ENCODE peak calls at places on chromosome 12, in five cellular contexts. I is cardiac muscle cell; H is PC-3; C is CD8-positive, alpha-beta T cell; U is fibroblast of mammary gland. N is an unnamed sample.

GRCh38 chr12:109291531-109292341 is 17.3 kb downstream of the FOXN4 start:
- DNase-seq in I (peak), H (no peak), C (no peak), U (peak), N (no peak)

GRCh38 chr12:58529897-58530296 is 390.4 kb downstream of the LRIG3 start:
- DNase-seq in I (no peak), H (peak), C (no peak), U (peak), N (no peak)

GRCh38 chr12:92096346-92097136 is 49.1 kb downstream of the BTG1 start:
- DNase-seq in I (no peak), H (peak), C (no peak), U (peak), N (no peak)

GRCh38 chr12:105423237-105423636 is 92.7 kb downstream of the C12orf75 start:
- DNase-seq in I (no peak), H (no peak), C (no peak), U (no peak), N (no peak)

GRCh38 chr12:21169878-21170472 is 39.0 kb downstream of the SLCO1B1 start:
- DNase-seq in I (peak), H (peak), C (no peak), U (peak), N (peak)

GRCh38 chr12:120972870-120973543 is 5.3 kb upstream of the HNF1A start:
- DNase-seq in I (peak), H (no peak), C (no peak), U (no peak), N (no peak)

GRCh38 chr12:127355061-127355820 is 911.7 kb upstream of the TMEM132C start:
- DNase-seq in I (peak), H (peak), C (no peak), U (peak), N (no peak)

GRCh38 chr12:104929926-104930325 is 28.2 kb downstream of the SLC41A2 start:
- DNase-seq in I (no peak), H (no peak), C (no peak), U (peak), N (no peak)

GRCh38 chr12:1189163-1189562 is 198.1 kb downstream of the ERC1 start:
- DNase-seq in I (no peak), H (peak), C (no peak), U (no peak), N (no peak)

GRCh38 chr12:97404549-97404948 is 58.1 kb upstream of the RMST start:
- DNase-seq in I (peak), H (peak), C (no peak), U (peak), N (peak)

GRCh38 chr12:84912191-84913142 is at the start of gene SLC6A15:
- DNase-seq in I (peak), H (no peak), C (no peak), U (peak), N (no peak)

GRCh38 chr12:111767362-111768158 is 827 bp downstream of the ALDH2 start:
- DNase-seq in I (peak), H (no peak), C (no peak), U (peak), N (no peak)

GRCh38 chr12:41988715-41989114 is 156.0 kb downstream of the GXYLT1 start:
- DNase-seq in I (no peak), H (no peak), C (no peak), U (no peak), N (no peak)

GRCh38 chr12:52969828-52970569 is 21.1 kb downstream of the KRT18 start:
- DNase-seq in I (no peak), H (peak), C (no peak), U (no peak), N (no peak)

GRCh38 chr12:2959508-2960431 is 573 bp downstream of the TEAD4 start:
- DNase-seq in I (peak), H (peak), C (no peak), U (peak), N (no peak)

GRCh38 chr12:29730481-29730880 is 53.3 kb downstream of the TMTC1 start:
- DNase-seq in I (no peak), H (no peak), C (no peak), U (no peak), N (no peak)

GRCh38 chr12:116735951-116736599 is 1.8 kb downstream of the SPRING1 start:
- DNase-seq in I (no peak), H (peak), C (no peak), U (no peak), N (no peak)

GRCh38 chr12:120787889-120788288 is 62.3 kb downstream of the ACADS start:
- DNase-seq in I (no peak), H (no peak), C (no peak), U (no peak), N (no peak)

GRCh38 chr12:44381341-44381740 is 494.8 kb downstream of the NELL2 start:
- DNase-seq in I (no peak), H (no peak), C (no peak), U (no peak), N (no peak)

GRCh38 chr12:47770086-47770726 is 2.8 kb upstream of the SLC48A1 start:
- DNase-seq in I (no peak), H (peak), C (no peak), U (peak), N (no peak)

GRCh38 chr12:123367511-123367910 is 2.9 kb upstream of the SBNO1 start:
- DNase-seq in I (no peak), H (no peak), C (no peak), U (peak), N (no peak)

GRCh38 chr12:22598763-22599161 is 26.2 kb upstream of the ETNK1 start:
- DNase-seq in I (no peak), H (peak), C (no peak), U (no peak), N (no peak)

GRCh38 chr12:65335021-65335714 is 56.7 kb downstream of the MSRB3 start:
- DNase-seq in I (no peak), H (peak), C (no peak), U (peak), N (no peak)

GRCh38 chr12:3342051-3342450 is 149.0 kb upstream of the PRMT8 start:
- DNase-seq in I (peak), H (peak), C (no peak), U (peak), N (no peak)

GRCh38 chr12:8612629-8613028 is at the start of gene AICDA:
- DNase-seq in I (no peak), H (no peak), C (no peak), U (no peak), N (no peak)
- H3K4me3 ChIP-seq in I (no peak), H (no peak), C (no peak), U (no peak), N (no peak)

GRCh38 chr12:69515394-69515793 is 45.2 kb downstream of the FRS2 start:
- DNase-seq in I (peak), H (no peak), C (no peak), U (no peak), N (no peak)
- H3K4me3 ChIP-seq in I (no peak), H (no peak), C (no peak), U (no peak), N (no peak)

DNA sequence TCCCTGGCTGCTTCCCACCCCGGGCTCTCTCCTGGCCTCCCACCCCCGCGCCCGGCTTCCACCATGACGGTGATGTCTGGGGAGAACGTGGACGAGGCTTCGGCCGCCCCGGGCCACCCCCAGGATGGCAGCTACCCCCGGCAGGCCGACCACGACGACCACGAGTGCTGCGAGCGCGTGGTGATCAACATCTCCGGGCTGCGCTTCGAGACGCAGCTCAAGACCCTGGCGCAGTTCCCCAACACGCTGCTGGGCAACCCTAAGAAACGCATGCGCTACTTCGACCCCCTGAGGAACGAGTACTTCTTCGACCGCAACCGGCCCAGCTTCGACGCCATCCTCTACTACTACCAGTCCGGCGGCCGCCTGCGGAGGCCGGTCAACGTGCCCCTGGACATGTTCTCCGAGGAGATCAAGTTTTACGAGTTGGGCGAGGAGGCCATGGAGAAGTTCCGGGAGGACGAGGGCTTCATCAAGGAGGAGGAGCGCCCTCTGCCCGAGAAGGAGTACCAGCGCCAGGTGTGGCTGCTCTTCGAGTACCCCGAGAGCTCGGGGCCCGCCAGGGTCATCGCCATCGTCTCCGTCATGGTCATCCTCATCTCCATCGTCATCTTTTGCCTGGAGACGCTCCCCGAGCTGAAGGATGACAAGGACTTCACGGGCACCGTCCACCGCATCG is 1.8 kb downstream of the KCNA1 start:
- DNase-seq in I (no peak), H (no peak), C (no peak), U (no peak), N (no peak)
- H3K4me3 ChIP-seq in I (no peak), H (no peak), C (no peak), U (no peak), N (no peak)

GRCh38 chr12:27331927-27332324 is 710 bp upstream of the BMAL2 start:
- DNase-seq in I (no peak), H (peak), C (no peak), U (peak), N (no peak)
- H3K4me3 ChIP-seq in I (no peak), H (peak), C (no peak), U (peak), N (peak)

GRCh38 chr12:124940143-124940392 is 25.6 kb upstream of the UBC start:
- DNase-seq in I (no peak), H (no peak), C (no peak), U (no peak), N (no peak)

GRCh38 chr12:124938066-124938465 is 23.6 kb upstream of the UBC start:
- DNase-seq in I (no peak), H (peak), C (no peak), U (no peak), N (no peak)

GRCh38 chr12:124940393-124941169 is 26.1 kb upstream of the UBC start:
- DNase-seq in I (peak), H (peak), C (peak), U (peak), N (peak)

GRCh38 chr12:124939428-124940142 is 25.1 kb upstream of the UBC start:
- DNase-seq in I (peak), H (peak), C (peak), U (peak), N (peak)

GRCh38 chr12:124938606-124939427 is 24.4 kb upstream of the UBC start:
- DNase-seq in I (peak), H (peak), C (peak), U (peak), N (no peak)
- H3K4me3 ChIP-seq in I (peak), H (peak), C (peak), U (peak), N (peak)

GRCh38 chr12:131990066-131990979 is 40.6 kb downstream of the EP400 start:
- DNase-seq in I (no peak), H (no peak), C (no peak), U (no peak), N (no peak)
- H3K4me3 ChIP-seq in I (no peak), H (no peak), C (no peak), U (no peak), N (no peak)

DNA sequence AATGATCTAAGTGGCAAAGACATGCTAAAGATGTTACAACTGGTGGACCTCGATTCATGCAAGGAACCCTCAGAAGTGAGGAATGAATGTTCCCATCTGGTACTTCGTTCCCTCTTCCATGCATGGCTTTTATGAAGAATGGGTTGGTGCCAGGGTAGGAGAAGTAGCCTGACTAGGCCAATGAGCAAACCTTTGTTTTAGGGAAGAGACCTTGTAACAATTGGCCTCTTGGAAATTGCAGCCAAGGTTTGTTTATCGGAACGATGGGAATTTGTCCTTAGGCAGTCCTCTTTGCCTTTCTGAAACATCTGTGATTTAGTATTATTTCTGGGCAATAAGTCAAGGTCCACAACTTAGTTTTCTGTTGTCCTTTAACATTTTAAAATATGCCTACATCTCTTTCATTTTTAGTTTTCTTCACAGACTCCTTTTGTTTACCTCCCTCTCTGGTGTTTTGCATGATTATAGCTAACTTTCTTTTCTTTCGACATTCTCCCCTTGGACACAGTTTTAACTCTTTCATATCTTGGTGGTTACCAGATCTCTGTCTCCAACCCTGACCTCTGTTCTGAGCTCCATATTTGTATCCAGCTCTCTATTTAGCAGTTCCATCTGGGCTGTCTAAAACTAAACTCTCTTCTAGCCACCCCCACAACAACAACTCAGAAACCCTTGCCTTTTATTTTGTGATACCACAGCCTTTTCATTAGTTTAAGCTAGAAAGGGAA is 70.0 kb downstream of the DIP2B start:
- DNase-seq in I (no peak), H (no peak), C (no peak), U (no peak), N (no peak)
- H3K4me3 ChIP-seq in I (no peak), H (no peak), C (no peak), U (no peak), N (no peak)

N was measured in Jurkat, Clone E6-1.